ENCODE peak calls at places on chromosome 17, in four cellular contexts. G is T-cell; Z is AG04450; C is naive thymus-derived CD8-positive, alpha-beta T cell. H is an unnamed sample.
A peak's percentile ranks its signal among the peaks of the same experiment; 100 is the strongest.

GRCh38 chr17:71656987-71657858 is 463.6 kb upstream of the SOX9 start:
- DNase-seq in G (no peak), Z (no peak), C (no peak), H (no peak)

GRCh38 chr17:15651583-15652110 is 32.1 kb upstream of the FBXW10B start:
- DNase-seq in G (peak; percentile 2), Z (peak; percentile 95), C (no peak), H (peak; percentile 97)

GRCh38 chr17:81481011-81481799 is 31.4 kb downstream of the ACTG1 start:
- DNase-seq in G (peak; percentile 51), Z (no peak), C (peak; percentile 84), H (peak; percentile 89)

GRCh38 chr17:73972901-73973300 is 230.6 kb upstream of the RPL38 start:
- DNase-seq in G (no peak), Z (no peak), C (no peak), H (no peak)

GRCh38 chr17:50523208-50523607 is 9.3 kb upstream of the EPN3 start:
- DNase-seq in G (no peak), Z (no peak), C (no peak), H (no peak)

GRCh38 chr17:31226373-31226772 is 70.7 kb downstream of the OMG start:
- DNase-seq in G (no peak), Z (no peak), C (no peak), H (no peak)

GRCh38 chr17:49996495-49997255 is 1.7 kb upstream of the DLX3 start:
- DNase-seq in G (peak; percentile 32), Z (no peak), C (peak; percentile 80), H (peak; percentile 51)

GRCh38 chr17:6254036-6254435 is 180.9 kb downstream of the AIPL1 start:
- DNase-seq in G (no peak), Z (no peak), C (no peak), H (no peak)

GRCh38 chr17:28371245-28372202 is at the start of gene SARM1:
- DNase-seq in G (peak; percentile 67), Z (peak; percentile 76), C (peak; percentile 89), H (peak; percentile 89)

GRCh38 chr17:1919206-1919605 is 89.4 kb downstream of the RPA1 start:
- DNase-seq in G (no peak), Z (no peak), C (no peak), H (no peak)

GRCh38 chr17:82439194-82439828 is 11.2 kb downstream of the CYBC1 start:
- DNase-seq in G (no peak), Z (no peak), C (peak; percentile 42), H (no peak)

GRCh38 chr17:50129303-50129945 is 536 bp downstream of the SAMD14 start:
- DNase-seq in G (no peak), Z (no peak), C (peak; percentile 77), H (peak; percentile 76)

GRCh38 chr17:40480501-40481003 is 20.9 kb downstream of the TNS4 start:
- DNase-seq in G (peak; percentile 90), Z (no peak), C (peak; percentile 94), H (no peak)

GRCh38 chr17:40545660-40546059 is 19.6 kb downstream of the CCR7 start:
- DNase-seq in G (no peak), Z (no peak), C (peak; percentile 62), H (peak; percentile 35)

GRCh38 chr17:54749157-54749556 is 151.5 kb upstream of the TOM1L1 start:
- DNase-seq in G (no peak), Z (no peak), C (no peak), H (no peak)

GRCh38 chr17:10117085-10117484 is 81.3 kb downstream of the GAS7 start:
- DNase-seq in G (no peak), Z (no peak), C (no peak), H (no peak)

GRCh38 chr17:60252459-60252858 is 102.7 kb downstream of the CA4 start:
- DNase-seq in G (no peak), Z (no peak), C (no peak), H (no peak)

GRCh38 chr17:51228177-51228576 is 31.7 kb downstream of the MBTD1 start:
- DNase-seq in G (no peak), Z (no peak), C (no peak), H (no peak)

GRCh38 chr17:82849076-82849945 is 9.5 kb upstream of the ZNF750 start:
- DNase-seq in G (no peak), Z (no peak), C (peak; percentile 54), H (peak; percentile 42)

GRCh38 chr17:43648916-43649315 is 12.8 kb downstream of the MEOX1 start:
- DNase-seq in G (no peak), Z (no peak), C (no peak), H (no peak)

GRCh38 chr17:73506470-73507435 is 137.5 kb downstream of the SDK2 start:
- DNase-seq in G (no peak), Z (no peak), C (no peak), H (no peak)

GRCh38 chr17:57352658-57353057 is 96.3 kb downstream of the MSI2 start:
- DNase-seq in G (no peak), Z (no peak), C (no peak), H (no peak)

GRCh38 chr17:12242390-12242954 is 221.8 kb downstream of the MAP2K4 start:
- DNase-seq in G (no peak), Z (peak; percentile 8), C (no peak), H (no peak)

GRCh38 chr17:4678448-4679026 is 25.4 kb downstream of the PELP1 start:
- DNase-seq in G (no peak), Z (peak; percentile 56), C (no peak), H (no peak)

GRCh38 chr17:81387235-81388060 is 7.8 kb upstream of the BAHCC1 start:
- DNase-seq in G (no peak), Z (no peak), C (no peak), H (no peak)

GRCh38 chr17:28086519-28086918 is 44.0 kb downstream of the NLK start:
- DNase-seq in G (no peak), Z (no peak), C (no peak), H (no peak)

GRCh38 chr17:82065638-82066303 is at the start of gene DUS1L:
- DNase-seq in G (peak; percentile 37), Z (no peak), C (peak; percentile 78), H (peak; percentile 73)

GRCh38 chr17:67151717-67152116 is 93.3 kb downstream of the HELZ start:
- DNase-seq in G (no peak), Z (no peak), C (no peak), H (no peak)

GRCh38 chr17:14760212-14760611 is 459.3 kb downstream of the HS3ST3B1 start:
- DNase-seq in G (no peak), Z (no peak), C (no peak), H (no peak)

GRCh38 chr17:36755586-36755985 is 154.2 kb downstream of the MRM1 start:
- DNase-seq in G (peak; percentile 21), Z (no peak), C (no peak), H (no peak)

GRCh38 chr17:76894842-76895241 is 26.6 kb downstream of the MGAT5B start:
- DNase-seq in G (no peak), Z (no peak), C (no peak), H (no peak)

GRCh38 chr17:48626470-48627241 is 498 bp upstream of the HOXB9 start:
- DNase-seq in G (no peak), Z (no peak), C (no peak), H (no peak)

GRCh38 chr17:74101527-74101926 is 102.0 kb upstream of the RPL38 start:
- DNase-seq in G (no peak), Z (no peak), C (no peak), H (no peak)

GRCh38 chr17:75181608-75182318 is 996 bp downstream of the SUMO2 start:
- DNase-seq in G (peak; percentile 21), Z (no peak), C (no peak), H (peak; percentile 33)

GRCh38 chr17:50478391-50479361 is at the start of gene RSAD1:
- DNase-seq in G (peak; percentile 81), Z (peak; percentile 48), C (peak; percentile 91), H (peak; percentile 90)

GRCh38 chr17:59512844-59513383 is 52.5 kb upstream of the DHX40 start:
- DNase-seq in G (no peak), Z (no peak), C (no peak), H (no peak)

GRCh38 chr17:74332763-74333220 is 6.8 kb downstream of the KIF19 start:
- DNase-seq in G (no peak), Z (no peak), C (no peak), H (no peak)

H was measured in psoas muscle.